ENCODE peak calls at places on chromosomes 3 and 15, in ten cellular contexts. One of them, this sample, is unnamed.

GRCh38 chr3:144590854-144591253 is 619.2 kb downstream of the DIPK2A start:
- DNase-seq in aorta: no peak
- DNase-seq in left lung: no peak
- DNase-seq in hypothalamus: no peak
- DNase-seq in iris pigment epithelial cell: peak; percentile 95
- DNase-seq in H9: no peak
- DNase-seq in nephron progenitor cell: no peak
- DNase-seq in GM10248: no peak
- DNase-seq in Karpas-422: no peak
- DNase-seq in C1 segment of cervical spinal cord: no peak
- DNase-seq in this sample: no peak

GRCh38 chr3:64501298-64501906 is 186.4 kb downstream of the ADAMTS9 start:
- DNase-seq in aorta: no peak
- DNase-seq in left lung: no peak
- DNase-seq in hypothalamus: no peak
- DNase-seq in iris pigment epithelial cell: peak; percentile 97
- DNase-seq in H9: no peak
- DNase-seq in nephron progenitor cell: no peak
- DNase-seq in GM10248: no peak
- DNase-seq in Karpas-422: no peak
- DNase-seq in C1 segment of cervical spinal cord: no peak
- DNase-seq in this sample: no peak

GRCh38 chr3:187978433-187979011 is 175.4 kb upstream of the LPP start:
- DNase-seq in aorta: no peak
- DNase-seq in left lung: no peak
- DNase-seq in hypothalamus: no peak
- DNase-seq in iris pigment epithelial cell: peak; percentile 78
- DNase-seq in H9: no peak
- DNase-seq in nephron progenitor cell: no peak
- DNase-seq in GM10248: no peak
- DNase-seq in Karpas-422: peak; percentile 96
- DNase-seq in C1 segment of cervical spinal cord: no peak
- DNase-seq in this sample: no peak

GRCh38 chr3:18440053-18440768 is 15.1 kb upstream of the SATB1 start:
- DNase-seq in aorta: no peak
- DNase-seq in left lung: no peak
- DNase-seq in hypothalamus: no peak
- DNase-seq in iris pigment epithelial cell: no peak
- DNase-seq in H9: no peak
- DNase-seq in nephron progenitor cell: no peak
- DNase-seq in GM10248: no peak
- DNase-seq in Karpas-422: no peak
- DNase-seq in C1 segment of cervical spinal cord: no peak
- DNase-seq in this sample: no peak

GRCh38 chr3:4985330-4986174 is 6.3 kb downstream of the BHLHE40 start:
- DNase-seq in aorta: no peak
- DNase-seq in left lung: no peak
- DNase-seq in hypothalamus: no peak
- DNase-seq in iris pigment epithelial cell: peak; percentile 67
- DNase-seq in H9: peak; percentile 55
- DNase-seq in nephron progenitor cell: no peak
- DNase-seq in GM10248: no peak
- DNase-seq in Karpas-422: no peak
- DNase-seq in C1 segment of cervical spinal cord: no peak
- DNase-seq in this sample: no peak

GRCh38 chr3:89762360-89762759 is 654.9 kb downstream of the EPHA3 start:
- DNase-seq in aorta: no peak
- DNase-seq in left lung: no peak
- DNase-seq in hypothalamus: no peak
- DNase-seq in iris pigment epithelial cell: no peak
- DNase-seq in H9: no peak
- DNase-seq in nephron progenitor cell: no peak
- DNase-seq in GM10248: no peak
- DNase-seq in Karpas-422: no peak
- DNase-seq in C1 segment of cervical spinal cord: no peak
- DNase-seq in this sample: no peak

GRCh38 chr3:57805674-57806073 is 49.6 kb downstream of the SLMAP start:
- DNase-seq in aorta: no peak
- DNase-seq in left lung: no peak
- DNase-seq in hypothalamus: no peak
- DNase-seq in iris pigment epithelial cell: peak; percentile 84
- DNase-seq in H9: no peak
- DNase-seq in nephron progenitor cell: no peak
- DNase-seq in GM10248: no peak
- DNase-seq in Karpas-422: no peak
- DNase-seq in C1 segment of cervical spinal cord: no peak
- DNase-seq in this sample: no peak

GRCh38 chr3:114408763-114409162 is 114.9 kb downstream of the TIGIT start:
- DNase-seq in aorta: no peak
- DNase-seq in left lung: no peak
- DNase-seq in hypothalamus: no peak
- DNase-seq in iris pigment epithelial cell: no peak
- DNase-seq in H9: no peak
- DNase-seq in nephron progenitor cell: peak; percentile 16
- DNase-seq in GM10248: no peak
- DNase-seq in Karpas-422: no peak
- DNase-seq in C1 segment of cervical spinal cord: peak; percentile 43
- DNase-seq in this sample: no peak

GRCh38 chr3:159760056-159760455 is 228.6 kb upstream of the IL12A start:
- DNase-seq in aorta: no peak
- DNase-seq in left lung: no peak
- DNase-seq in hypothalamus: no peak
- DNase-seq in iris pigment epithelial cell: no peak
- DNase-seq in H9: no peak
- DNase-seq in nephron progenitor cell: no peak
- DNase-seq in GM10248: no peak
- DNase-seq in Karpas-422: no peak
- DNase-seq in C1 segment of cervical spinal cord: no peak
- DNase-seq in this sample: no peak

GRCh38 chr15:95085056-95085455 is 853.7 kb downstream of the MCTP2 start:
- DNase-seq in aorta: no peak
- DNase-seq in left lung: no peak
- DNase-seq in hypothalamus: no peak
- DNase-seq in iris pigment epithelial cell: no peak
- DNase-seq in H9: no peak
- DNase-seq in nephron progenitor cell: no peak
- DNase-seq in GM10248: no peak
- DNase-seq in Karpas-422: no peak
- DNase-seq in C1 segment of cervical spinal cord: no peak
- DNase-seq in this sample: no peak

This sample was measured in NCI-H510A.